ENCODE peak calls at places on chromosome 17, in eight cellular contexts. V is A549, L is transverse colon, T is sigmoid colon, F is K562, M is stomach, Y is suprapubic skin, H is SK-N-SH. K is an unnamed sample.

GRCh38 chr17:82874011-82874835 is 34.4 kb upstream of the ZNF750 start:
- DNase-seq in V (no peak), H (no peak), Y (peak; percentile 83), M (peak; percentile 86), L (no peak), F (no peak), T (peak; percentile 56), K (no peak)

GRCh38 chr17:12647023-12647422 is 18.7 kb upstream of the MYOCD start:
- DNase-seq in L (no peak), M (no peak), V (no peak), F (no peak), Y (no peak), T (no peak), H (no peak), K (no peak)

GRCh38 chr17:38750312-38751121 is 2.0 kb upstream of the PSMB3 start:
- DNase-seq in H (no peak), T (no peak), L (no peak), V (no peak), M (no peak), Y (no peak), F (peak; percentile 72), K (no peak)

GRCh38 chr17:418421-418751 is 65.8 kb upstream of the RPH3AL start:
- DNase-seq in L (no peak), F (no peak), T (no peak), H (no peak), V (no peak), Y (no peak), M (no peak), K (no peak)

GRCh38 chr17:78019367-78019975 is 61.0 kb downstream of the TNRC6C start:
- DNase-seq in H (peak; percentile 40), Y (no peak), M (no peak), T (no peak), F (peak; percentile 66), V (no peak), L (no peak), K (no peak)

GRCh38 chr17:73870035-73870434 is 225.8 kb upstream of the SDK2 start:
- DNase-seq in L (no peak), M (no peak), H (no peak), F (no peak), Y (no peak), T (no peak), V (no peak), K (no peak)

GRCh38 chr17:3870871-3871306 is 22.0 kb downstream of the CAMKK1 start:
- DNase-seq in M (peak; percentile 50), H (no peak), Y (no peak), V (no peak), F (peak; percentile 64), T (no peak), L (peak; percentile 34), K (no peak)

GRCh38 chr17:40014375-40014980 is 762 bp upstream of the CSF3 start:
- DNase-seq in L (no peak), V (no peak), F (no peak), M (no peak), T (peak; percentile 78), H (peak; percentile 33), Y (no peak), K (peak; percentile 67)

GRCh38 chr17:55267777-55268648 is 3.3 kb downstream of the HLF start:
- DNase-seq in V (no peak), H (no peak), M (no peak), F (no peak), T (no peak), Y (no peak), L (no peak), K (no peak)

GRCh38 chr17:40467281-40467867 is 24.1 kb downstream of the IGFBP4 start:
- DNase-seq in V (no peak), H (no peak), Y (peak; percentile 57), L (no peak), T (no peak), M (no peak), F (no peak), K (no peak)

GRCh38 chr17:73338050-73338491 is 26.3 kb upstream of the CDC42EP4 start:
- DNase-seq in L (no peak), T (no peak), H (peak; percentile 38), V (no peak), M (no peak), Y (no peak), F (no peak), K (peak; percentile 68)

GRCh38 chr17:50659220-50659619 is 24.5 kb downstream of the ABCC3 start:
- DNase-seq in T (peak; percentile 60), F (no peak), H (no peak), V (no peak), L (no peak), M (no peak), Y (no peak), K (no peak)

GRCh38 chr17:42853968-42854790 is 3.2 kb downstream of the AOC3 start:
- DNase-seq in H (no peak), F (no peak), M (no peak), L (no peak), Y (peak; percentile 51), V (no peak), T (peak; percentile 53), K (no peak)

GRCh38 chr17:16943032-16943352 is 28.9 kb downstream of the TNFRSF13B start:
- DNase-seq in M (peak; percentile 19), H (no peak), V (no peak), Y (no peak), F (no peak), L (no peak), T (peak; percentile 50), K (no peak)

GRCh38 chr17:57988301-57989010 is 402 bp upstream of the VEZF1 start:
- DNase-seq in V (peak; percentile 90), H (peak; percentile 98), F (peak; percentile 79), L (peak; percentile 77), Y (peak; percentile 83), M (peak; percentile 68), T (peak; percentile 90), K (peak; percentile 73)

GRCh38 chr17:33202796-33203195 is 90.3 kb downstream of the ASIC2 start:
- DNase-seq in L (no peak), F (no peak), V (no peak), H (no peak), M (no peak), Y (no peak), T (no peak), K (no peak)

GRCh38 chr17:21376585-21376834 is 353 bp downstream of the KCNJ12 start:
- DNase-seq in F (no peak), Y (no peak), M (no peak), V (no peak), L (no peak), T (no peak), H (no peak), K (no peak)

GRCh38 chr17:75548839-75549238 is 23.3 kb downstream of the LLGL2 start:
- DNase-seq in M (no peak), Y (peak; percentile 57), F (no peak), L (no peak), H (no peak), T (no peak), V (no peak), K (no peak)

GRCh38 chr17:75547091-75547490 is 21.6 kb downstream of the LLGL2 start:
- DNase-seq in F (no peak), H (no peak), V (no peak), Y (peak; percentile 67), M (peak; percentile 70), L (no peak), T (no peak), K (no peak)

GRCh38 chr17:75551276-75551675 is 25.8 kb downstream of the LLGL2 start:
- DNase-seq in L (no peak), V (no peak), Y (no peak), H (no peak), T (no peak), F (no peak), M (no peak), K (no peak)

GRCh38 chr17:75550139-75550465 is 24.6 kb downstream of the LLGL2 start:
- DNase-seq in M (no peak), H (no peak), V (no peak), T (no peak), Y (no peak), F (no peak), L (no peak), K (no peak)

GRCh38 chr17:75549246-75550138 is 24.0 kb downstream of the LLGL2 start:
- DNase-seq in H (no peak), V (peak; percentile 74), M (peak; percentile 94), T (no peak), Y (peak; percentile 69), L (peak; percentile 87), F (no peak), K (no peak)
- H3K4me3 ChIP-seq in H (no peak overlapping the region), V (peak overlapping the region; percentile 2), M (no peak overlapping the region), T (no peak overlapping the region), Y (peak overlapping the region; percentile 10), L (no peak overlapping the region), F (no peak overlapping the region), K (no peak overlapping the region)

GRCh38 chr17:79483122-79483521 is 127.7 kb downstream of the RBFOX3 start:
- DNase-seq in H (no peak), Y (no peak), T (no peak), V (no peak), M (no peak), L (no peak), F (no peak), K (no peak)
- TF ChIP-seq EP300 in H (no peak), Y (no peak), T (no peak), V (no peak), M (no peak), L (no peak), F (no peak), K (no peak)

DNA sequence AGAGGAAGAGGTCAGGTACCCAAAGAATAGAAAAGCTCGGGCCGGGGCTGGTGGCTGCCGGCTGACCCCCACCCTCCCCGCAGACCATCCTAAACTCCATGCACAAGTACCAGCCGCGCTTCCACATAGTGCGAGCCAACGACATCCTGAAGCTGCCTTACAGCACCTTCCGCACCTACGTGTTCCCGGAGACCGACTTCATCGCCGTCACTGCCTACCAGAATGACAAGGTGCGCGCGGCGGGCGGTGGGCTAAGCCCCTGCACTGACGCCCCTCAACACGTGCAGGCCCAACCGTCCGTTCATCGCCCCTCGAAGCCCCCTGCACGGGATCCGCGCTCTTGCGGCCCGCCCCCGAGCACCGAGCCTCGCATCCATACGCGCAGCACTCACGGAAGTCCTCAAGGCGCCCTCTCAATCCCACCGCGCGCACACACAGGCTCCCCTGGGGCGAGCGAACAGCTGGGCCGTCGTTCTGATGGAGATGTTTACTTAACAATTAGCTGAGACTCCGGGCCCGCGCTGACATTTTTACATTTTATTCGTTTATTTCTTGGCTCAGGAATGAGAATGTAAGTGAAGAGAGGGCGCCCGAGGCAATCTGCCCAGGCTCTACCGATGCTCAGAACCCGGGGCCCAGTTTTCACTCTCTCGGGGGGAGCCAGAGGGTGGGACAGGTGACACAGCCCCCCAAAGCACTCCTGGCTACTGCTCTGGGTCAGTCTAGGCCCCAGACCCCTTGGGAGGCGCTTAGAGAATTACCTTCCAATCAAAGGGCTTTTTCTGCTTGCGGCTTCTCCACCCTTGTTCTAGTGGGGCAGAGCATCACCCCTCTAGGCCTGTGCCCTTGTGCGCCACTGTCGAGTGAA is 3.6 kb downstream of the TBX2 start:
- DNase-seq in L (no peak), H (peak; percentile 34), V (no peak), T (no peak), Y (no peak), M (no peak), F (no peak), K (peak; percentile 21)
- H3K4me3 ChIP-seq in L (no peak overlapping the region), H (peak overlapping the region; percentile 4), V (no peak overlapping the region), T (peak overlapping the region; percentile 28), Y (peak overlapping the region; percentile 21), M (peak overlapping the region; percentile 56), F (no peak overlapping the region), K (no peak overlapping the region)

DNA sequence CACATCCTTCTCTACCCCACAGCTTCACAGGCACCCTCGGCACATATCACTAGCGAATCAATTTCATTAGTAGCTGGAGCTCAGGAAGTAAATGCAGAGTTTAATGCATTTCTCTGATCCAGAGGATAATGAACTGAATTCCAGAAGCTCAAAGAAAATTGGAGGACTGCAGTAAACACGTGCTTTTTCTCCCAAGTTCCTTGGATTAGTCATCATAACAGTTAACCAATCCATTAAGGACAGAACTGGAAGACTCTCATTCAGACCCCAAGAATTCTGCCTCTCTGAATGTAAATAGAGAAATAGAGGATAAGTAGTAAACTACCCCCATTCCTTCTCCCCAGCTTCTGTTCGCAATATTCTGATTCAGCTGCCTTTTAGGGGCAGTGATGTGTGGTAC is 40.7 kb downstream of the DUSP14 start:
- DNase-seq in L (no peak), H (no peak), F (no peak), V (no peak), M (no peak), Y (no peak), T (no peak), K (no peak)
- TF ChIP-seq EP300 in L (no peak), H (no peak), F (no peak), V (no peak), M (no peak), Y (no peak), T (no peak), K (no peak)